ENCODE peak calls at places on chromosomes 2 and 18, in five cellular contexts. C is astrocyte, K is esophagus squamous epithelium, W is GM23338, N is IMR-90. R is an unnamed sample.

GRCh38 chr18:58088723-58089074 is 44.7 kb downstream of the NEDD4L start:
- DNase-seq in C (no peak), K (no peak), W (no peak), N (no peak), R (no peak)

GRCh38 chr2:59713577-59713976 is 839.9 kb downstream of the BCL11A start:
- DNase-seq in C (no peak), K (no peak), W (no peak), N (no peak), R (no peak)

GRCh38 chr2:158665536-158666302 is 129.4 kb upstream of the DAPL1 start:
- DNase-seq in C (peak; percentile 43), K (no peak), W (no peak), N (peak; percentile 76), R (no peak)

GRCh38 chr2:232486558-232487384 is 863 bp downstream of the ECEL1 start:
- DNase-seq in C (no peak), K (no peak), W (peak; percentile 36), N (no peak), R (peak; percentile 11)

GRCh38 chr18:43789234-43790000 is 512.1 kb upstream of the SYT4 start:
- DNase-seq in C (peak; percentile 7), K (no peak), W (peak; percentile 29), N (no peak), R (no peak)

GRCh38 chr18:67672719-67673118 is 156.2 kb upstream of the DSEL start:
- DNase-seq in C (no peak), K (no peak), W (no peak), N (no peak), R (no peak)

GRCh38 chr18:49666045-49666444 is 104.2 kb downstream of the LIPG start:
- DNase-seq in C (peak; percentile 53), K (no peak), W (no peak), N (peak; percentile 48), R (no peak)

GRCh38 chr2:100821913-100822260 is 1.9 kb downstream of the NPAS2 start:
- DNase-seq in C (no peak), K (no peak), W (no peak), N (no peak), R (no peak)

GRCh38 chr2:219727771-219728429 is 100.5 kb downstream of the SLC4A3 start:
- DNase-seq in C (no peak), K (no peak), W (no peak), N (no peak), R (no peak)

GRCh38 chr2:117342415-117342814 is 472.1 kb upstream of the DDX18 start:
- DNase-seq in C (no peak), K (no peak), W (no peak), N (no peak), R (no peak)

GRCh38 chr2:168149431-168149830 is 98.0 kb downstream of the STK39 start:
- DNase-seq in C (no peak), K (no peak), W (no peak), N (peak; percentile 24), R (no peak)

GRCh38 chr2:182144039-182144779 is 158.6 kb downstream of the PPP1R1C start:
- DNase-seq in C (peak; percentile 26), K (no peak), W (peak; percentile 35), N (no peak), R (no peak)

GRCh38 chr2:122749347-122749850 is 993.9 kb downstream of the TSN start:
- DNase-seq in C (no peak), K (no peak), W (no peak), N (no peak), R (no peak)

GRCh38 chr2:176755537-176756135 is 457.0 kb upstream of the HNRNPA3 start:
- DNase-seq in C (no peak), K (no peak), W (no peak), N (no peak), R (no peak)

GRCh38 chr2:216159646-216160045 is 50.5 kb downstream of the XRCC5 start:
- DNase-seq in C (no peak), K (no peak), W (no peak), N (no peak), R (no peak)

GRCh38 chr18:44921974-44922373 is 241.3 kb downstream of the SETBP1 start:
- DNase-seq in C (no peak), K (no peak), W (no peak), N (no peak), R (no peak)

GRCh38 chr18:23311346-23312103 is 141.6 kb upstream of the RIOK3 start:
- DNase-seq in C (peak; percentile 98), K (peak; percentile 9), W (no peak), N (peak; percentile 90), R (no peak)

GRCh38 chr2:72719416-72719815 is 106.4 kb downstream of the EXOC6B start:
- DNase-seq in C (peak; percentile 47), K (no peak), W (peak; percentile 81), N (peak; percentile 49), R (no peak)

GRCh38 chr18:53701697-53702096 is 522.8 kb downstream of the MBD2 start:
- DNase-seq in C (no peak), K (no peak), W (no peak), N (no peak), R (no peak)

GRCh38 chr18:9708057-9708881 is at the start of gene RAB31:
- DNase-seq in C (peak; percentile 60), K (peak; percentile 12), W (peak; percentile 57), N (peak; percentile 72), R (peak; percentile 72)

GRCh38 chr18:59646228-59646945 is 50.8 kb downstream of the CCBE1 start:
- DNase-seq in C (no peak), K (no peak), W (peak; percentile 61), N (no peak), R (no peak)

GRCh38 chr2:12717988-12718661 is 1.4 kb downstream of the TRIB2 start:
- DNase-seq in C (no peak), K (no peak), W (peak; percentile 46), N (peak; percentile 27), R (peak; percentile 28)

GRCh38 chr2:61262699-61263098 is 100.7 kb downstream of the C2orf74 start:
- DNase-seq in C (peak; percentile 68), K (no peak), W (no peak), N (peak; percentile 41), R (no peak)

GRCh38 chr2:122635649-122636496 is 880.4 kb downstream of the TSN start:
- DNase-seq in C (peak; percentile 19), K (no peak), W (no peak), N (no peak), R (no peak)

GRCh38 chr2:202051499-202052161 is 18.0 kb downstream of the FZD7 start:
- DNase-seq in C (peak; percentile 71), K (no peak), W (peak; percentile 69), N (peak; percentile 43), R (no peak)

GRCh38 chr2:22970991-22971390 is 414.0 kb upstream of the KLHL29 start:
- DNase-seq in C (no peak), K (no peak), W (peak; percentile 19), N (no peak), R (no peak)

GRCh38 chr2:95043300-95043786 is 17.8 kb downstream of the MAL start:
- DNase-seq in C (peak; percentile 69), K (no peak), W (no peak), N (peak; percentile 90), R (peak; percentile 66)

GRCh38 chr2:201883559-201883958 is 77.2 kb downstream of the CDK15 start:
- DNase-seq in C (peak; percentile 47), K (no peak), W (no peak), N (no peak), R (no peak)

GRCh38 chr2:53231908-53232307 is 535.7 kb upstream of the CHAC2 start:
- DNase-seq in C (no peak), K (no peak), W (no peak), N (no peak), R (no peak)

GRCh38 chr2:205747827-205748386 is 65.6 kb downstream of the NRP2 start:
- DNase-seq in C (no peak), K (no peak), W (no peak), N (no peak), R (no peak)

GRCh38 chr2:42969231-42970150 is 177.1 kb upstream of the HAAO start:
- DNase-seq in C (peak; percentile 91), K (no peak), W (no peak), N (peak; percentile 92), R (no peak)

DNA sequence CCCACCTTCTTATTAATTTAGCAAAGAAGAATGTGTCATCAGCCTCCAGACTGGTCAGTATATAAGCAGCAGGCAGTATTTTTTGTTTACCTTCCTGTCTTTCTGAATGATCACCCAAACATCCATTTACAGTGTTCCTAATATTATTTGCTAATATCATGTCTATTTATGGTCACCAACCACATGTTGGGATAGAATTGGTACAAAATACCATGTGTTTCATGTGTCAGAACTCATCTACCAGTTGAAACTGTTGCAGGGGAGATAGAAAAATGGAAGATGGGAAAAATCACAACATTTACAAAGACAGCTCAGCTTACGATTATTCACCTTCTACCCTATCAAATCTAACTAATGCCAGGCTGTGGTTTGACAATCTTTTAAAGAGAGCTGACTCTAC is 66.2 kb downstream of the ANKRD44 start:
- DNase-seq in C (no peak), K (no peak), W (no peak), N (no peak), R (no peak)
- H3K4me1 ChIP-seq in C (no peaks in the 10 kb centered on the region), K (peaks cover 1% of the 10 kb centered on the region), W (no peaks in the 10 kb centered on the region), N (peaks cover 2% of the 10 kb centered on the region), R (no peaks in the 10 kb centered on the region)

GRCh38 chr2:32647180-32647651 is 19.4 kb downstream of the TTC27 start:
- DNase-seq in C (peak; percentile 95), K (no peak), W (no peak), N (peak; percentile 93), R (no peak)

GRCh38 chr2:32656069-32656468 is 28.2 kb downstream of the TTC27 start:
- DNase-seq in C (no peak), K (no peak), W (no peak), N (no peak), R (no peak)

GRCh38 chr2:32652555-32653209 is 24.8 kb downstream of the TTC27 start:
- DNase-seq in C (peak; percentile 20), K (no peak), W (no peak), N (peak; percentile 12), R (no peak)
- H3K4me3 ChIP-seq in C (no peak overlapping the region), K (no peak overlapping the region), W (no peak overlapping the region), N (no peak overlapping the region), R (no peak overlapping the region)

DNA sequence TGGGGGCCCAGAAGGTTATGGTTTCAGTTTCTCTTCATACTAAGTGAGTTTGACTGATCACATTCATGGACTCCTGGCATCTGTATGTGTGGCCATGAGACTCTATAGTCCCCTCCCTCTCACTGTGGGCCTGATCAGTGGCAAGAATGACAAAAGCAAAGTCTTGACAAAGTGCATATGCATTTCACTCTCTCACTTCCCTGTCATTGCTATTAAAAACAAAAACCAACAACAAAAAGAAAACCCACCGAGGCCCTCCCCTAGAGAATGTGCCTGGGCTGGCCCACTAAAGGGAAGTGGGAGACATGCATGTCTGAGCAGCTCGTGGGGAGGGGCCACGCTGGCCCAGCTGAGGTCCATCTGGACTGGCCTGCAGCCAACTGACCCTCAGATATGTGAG is 600.1 kb upstream of the RAB6C start:
- DNase-seq in C (no peak), K (no peak), W (no peak), N (no peak), R (no peak)
- TF ChIP-seq CTCF in C (no peak), K (no peak), W (no peak), N (no peak), R (no peak)

GRCh38 chr2:47173986-47174730 is 19.1 kb upstream of the STPG4 start:
- DNase-seq in C (no peak), K (no peak), W (no peak), N (no peak), R (no peak)

GRCh38 chr2:47174731-47175361 is 19.7 kb upstream of the STPG4 start:
- DNase-seq in C (peak; percentile 68), K (no peak), W (peak; percentile 45), N (peak; percentile 62), R (no peak)

GRCh38 chr2:47169784-47170183 is 14.7 kb upstream of the STPG4 start:
- DNase-seq in C (no peak), K (no peak), W (no peak), N (no peak), R (no peak)

GRCh38 chr2:47172922-47173695 is 18.0 kb upstream of the STPG4 start:
- DNase-seq in C (no peak), K (no peak), W (no peak), N (no peak), R (no peak)

GRCh38 chr2:47172156-47172921 is 17.2 kb upstream of the STPG4 start:
- DNase-seq in C (no peak), K (no peak), W (no peak), N (no peak), R (no peak)
- H3K4me1 ChIP-seq in C (peaks cover 32% of the 10 kb centered on the region), K (peaks cover 50% of the 10 kb centered on the region), W (peaks cover 39% of the 10 kb centered on the region), N (peaks cover 10% of the 10 kb centered on the region), R (peaks cover 36% of the 10 kb centered on the region)

R was measured in mucosa of descending colon.